ENCODE peak calls at places on chromosomes 2 and 18, in five cellular contexts. One of them, this sample, is unnamed.

GRCh38 chr18:23077493-23078256 is 57.6 kb upstream of the CABLES1 start:
- DNase-seq in body of pancreas: no peak
- DNase-seq in ovary: no peak
- DNase-seq in K562: no peak
- DNase-seq in adrenal gland: no peak
- DNase-seq in this sample: peak; percentile 28

GRCh38 chr2:208250401-208250800 is 4.5 kb downstream of the IDH1 start:
- DNase-seq in body of pancreas: no peak
- DNase-seq in ovary: no peak
- DNase-seq in K562: no peak
- DNase-seq in adrenal gland: no peak
- DNase-seq in this sample: peak; percentile 71

GRCh38 chr2:28348149-28348567 is 44.5 kb upstream of the FOSL2 start:
- DNase-seq in body of pancreas: no peak
- DNase-seq in ovary: no peak
- DNase-seq in K562: no peak
- DNase-seq in adrenal gland: peak; percentile 17
- DNase-seq in this sample: no peak

GRCh38 chr2:26770986-26771586 is 7.0 kb downstream of the SLC35F6 start:
- DNase-seq in body of pancreas: peak; percentile 71
- DNase-seq in ovary: peak; percentile 89
- DNase-seq in K562: peak; percentile 77
- DNase-seq in adrenal gland: peak; percentile 95
- DNase-seq in this sample: peak; percentile 54

GRCh38 chr18:45282101-45282812 is 333.0 kb upstream of the SLC14A2 start:
- DNase-seq in body of pancreas: no peak
- DNase-seq in ovary: no peak
- DNase-seq in K562: peak; percentile 4
- DNase-seq in adrenal gland: no peak
- DNase-seq in this sample: peak; percentile 37

GRCh38 chr2:28751102-28751955 is at the start of gene PPP1CB:
- DNase-seq in body of pancreas: peak; percentile 97
- DNase-seq in ovary: peak; percentile 96
- DNase-seq in K562: peak; percentile 97
- DNase-seq in adrenal gland: peak; percentile 97
- DNase-seq in this sample: peak; percentile 98

GRCh38 chr2:72825271-72826155 is at the start of gene EXOC6B:
- DNase-seq in body of pancreas: peak; percentile 92
- DNase-seq in ovary: peak; percentile 90
- DNase-seq in K562: peak; percentile 88
- DNase-seq in adrenal gland: peak; percentile 91
- DNase-seq in this sample: peak; percentile 89

GRCh38 chr2:72946466-72946865 is 29.1 kb downstream of the EMX1 start:
- DNase-seq in body of pancreas: no peak
- DNase-seq in ovary: no peak
- DNase-seq in K562: no peak
- DNase-seq in adrenal gland: no peak
- DNase-seq in this sample: no peak

GRCh38 chr2:146214394-146214929 is 1630.4 kb upstream of the ACVR2A start:
- DNase-seq in body of pancreas: peak; percentile 53
- DNase-seq in ovary: no peak
- DNase-seq in K562: no peak
- DNase-seq in adrenal gland: no peak
- DNase-seq in this sample: no peak

GRCh38 chr18:36757081-36757480 is 71.7 kb downstream of the TPGS2 start:
- DNase-seq in body of pancreas: no peak
- DNase-seq in ovary: no peak
- DNase-seq in K562: peak; percentile 55
- DNase-seq in adrenal gland: no peak
- DNase-seq in this sample: peak; percentile 34

GRCh38 chr18:42045346-42045745 is 90.3 kb downstream of the PIK3C3 start:
- DNase-seq in body of pancreas: no peak
- DNase-seq in ovary: no peak
- DNase-seq in K562: no peak
- DNase-seq in adrenal gland: peak; percentile 20
- DNase-seq in this sample: no peak

GRCh38 chr18:76458522-76459311 is 36.3 kb downstream of the ZNF516 start:
- DNase-seq in body of pancreas: no peak
- DNase-seq in ovary: peak; percentile 8
- DNase-seq in K562: no peak
- DNase-seq in adrenal gland: no peak
- DNase-seq in this sample: no peak
- H3K4me3 ChIP-seq in body of pancreas: no peak overlapping the region
- H3K4me3 ChIP-seq in ovary: no peak overlapping the region
- H3K4me3 ChIP-seq in K562: no peak overlapping the region
- H3K4me3 ChIP-seq in adrenal gland: no peak overlapping the region
- H3K4me3 ChIP-seq in this sample: no peak overlapping the region

GRCh38 chr18:10950876-10951630 is 198.3 kb downstream of the PIEZO2 start:
- DNase-seq in body of pancreas: peak; percentile 42
- DNase-seq in ovary: no peak
- DNase-seq in K562: no peak
- DNase-seq in adrenal gland: no peak
- DNase-seq in this sample: no peak
- TF ChIP-seq POLR2A in body of pancreas: peak; percentile 29
- TF ChIP-seq POLR2A in ovary: no peak
- TF ChIP-seq POLR2A in K562: no peak
- TF ChIP-seq POLR2A in adrenal gland: no peak
- TF ChIP-seq POLR2A in this sample: no peak

GRCh38 chr2:69755862-69756467 is 14.0 kb downstream of the ANXA4 start:
- DNase-seq in body of pancreas: no peak
- DNase-seq in ovary: no peak
- DNase-seq in K562: peak; percentile 36
- DNase-seq in adrenal gland: no peak
- DNase-seq in this sample: peak; percentile 82
- H3K4me3 ChIP-seq in body of pancreas: no peak overlapping the region
- H3K4me3 ChIP-seq in ovary: no peak overlapping the region
- H3K4me3 ChIP-seq in K562: no peak overlapping the region
- H3K4me3 ChIP-seq in adrenal gland: no peak overlapping the region
- H3K4me3 ChIP-seq in this sample: no peak overlapping the region

DNA sequence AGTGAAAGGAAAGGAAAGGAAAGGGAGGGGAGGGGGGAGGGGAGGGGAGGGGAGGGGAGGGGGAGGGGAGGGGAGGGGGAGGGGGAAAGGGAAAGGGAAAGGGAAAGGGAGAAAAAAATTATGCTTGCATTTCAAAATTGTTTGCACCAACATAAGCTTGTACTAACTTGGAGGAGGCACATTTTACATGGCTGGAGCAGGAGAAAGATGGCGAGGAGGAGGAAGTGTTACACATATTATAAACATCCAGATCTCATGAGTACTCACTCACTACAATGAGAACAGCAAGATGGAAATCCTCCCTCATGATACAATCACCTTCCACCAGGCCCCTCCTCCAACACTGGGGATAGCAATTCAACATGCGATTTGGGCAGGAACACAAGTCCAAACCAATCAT is 660.2 kb upstream of the CDH2 start:
- DNase-seq in body of pancreas: no peak
- DNase-seq in ovary: no peak
- DNase-seq in K562: no peak
- DNase-seq in adrenal gland: no peak
- DNase-seq in this sample: no peak
- TF ChIP-seq POLR2A in body of pancreas: no peak
- TF ChIP-seq POLR2A in ovary: no peak
- TF ChIP-seq POLR2A in K562: no peak
- TF ChIP-seq POLR2A in adrenal gland: no peak
- TF ChIP-seq POLR2A in this sample: no peak

GRCh38 chr18:55764382-55764781 is 176.4 kb upstream of the TCF4 start:
- DNase-seq in body of pancreas: no peak
- DNase-seq in ovary: no peak
- DNase-seq in K562: no peak
- DNase-seq in adrenal gland: no peak
- DNase-seq in this sample: no peak

GRCh38 chr18:55768255-55768654 is 180.3 kb upstream of the TCF4 start:
- DNase-seq in body of pancreas: no peak
- DNase-seq in ovary: no peak
- DNase-seq in K562: no peak
- DNase-seq in adrenal gland: no peak
- DNase-seq in this sample: no peak

GRCh38 chr18:55763298-55763697 is 175.3 kb upstream of the TCF4 start:
- DNase-seq in body of pancreas: no peak
- DNase-seq in ovary: no peak
- DNase-seq in K562: no peak
- DNase-seq in adrenal gland: no peak
- DNase-seq in this sample: no peak

GRCh38 chr18:55762424-55762823 is 174.4 kb upstream of the TCF4 start:
- DNase-seq in body of pancreas: no peak
- DNase-seq in ovary: no peak
- DNase-seq in K562: no peak
- DNase-seq in adrenal gland: no peak
- DNase-seq in this sample: no peak

DNA sequence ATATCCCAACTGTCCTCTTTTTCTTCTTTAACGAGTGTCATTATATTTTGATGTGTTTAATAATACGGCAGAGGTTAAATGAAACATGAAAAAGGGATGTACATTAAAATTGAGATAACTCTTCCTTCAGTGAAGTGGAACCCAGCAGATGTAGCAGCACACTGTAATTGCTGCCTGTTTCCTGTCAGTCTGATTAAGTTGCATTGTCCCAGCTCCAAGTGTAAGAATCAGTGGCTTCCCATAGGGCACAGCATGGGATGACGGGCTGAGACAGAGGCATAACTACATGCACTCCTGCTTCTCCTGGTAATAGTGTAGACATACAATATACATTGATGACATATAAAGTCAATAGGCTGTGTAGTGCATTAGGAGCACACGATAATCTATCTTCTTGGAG is 175.8 kb upstream of the TCF4 start:
- DNase-seq in body of pancreas: no peak
- DNase-seq in ovary: no peak
- DNase-seq in K562: no peak
- DNase-seq in adrenal gland: no peak
- DNase-seq in this sample: no peak
- H3K4me3 ChIP-seq in body of pancreas: no peak overlapping the region
- H3K4me3 ChIP-seq in ovary: no peak overlapping the region
- H3K4me3 ChIP-seq in K562: no peak overlapping the region
- H3K4me3 ChIP-seq in adrenal gland: no peak overlapping the region
- H3K4me3 ChIP-seq in this sample: no peak overlapping the region

GRCh38 chr2:20538308-20539132 is 91.6 kb downstream of the RHOB start:
- DNase-seq in body of pancreas: no peak
- DNase-seq in ovary: no peak
- DNase-seq in K562: no peak
- DNase-seq in adrenal gland: no peak
- DNase-seq in this sample: no peak
- TF ChIP-seq POLR2A in body of pancreas: no peak
- TF ChIP-seq POLR2A in ovary: no peak
- TF ChIP-seq POLR2A in K562: no peak
- TF ChIP-seq POLR2A in adrenal gland: no peak
- TF ChIP-seq POLR2A in this sample: no peak

This sample was measured in NB4.